ENCODE peak calls at places on chromosomes 12 and 14, in six cellular contexts. One of them, this sample, is unnamed.

GRCh38 chr14:59869381-59870255 is 958 bp downstream of the RTN1 start:
- DNase-seq in WERI-Rb-1: no peak
- DNase-seq in fibroblast of pulmonary artery: no peak
- DNase-seq in stomach: no peak
- DNase-seq in lung: no peak
- DNase-seq in Panc1: no peak
- DNase-seq in this sample: no peak

GRCh38 chr12:122790393-122791075 is 16.2 kb downstream of the CCDC62 start:
- DNase-seq in WERI-Rb-1: no peak
- DNase-seq in fibroblast of pulmonary artery: no peak
- DNase-seq in stomach: no peak
- DNase-seq in lung: no peak
- DNase-seq in Panc1: no peak
- DNase-seq in this sample: no peak

GRCh38 chr14:70127186-70127585 is 61.6 kb downstream of the SLC8A3 start:
- DNase-seq in WERI-Rb-1: no peak
- DNase-seq in fibroblast of pulmonary artery: no peak
- DNase-seq in stomach: no peak
- DNase-seq in lung: no peak
- DNase-seq in Panc1: no peak
- DNase-seq in this sample: no peak

GRCh38 chr14:72196237-72196636 is 264.0 kb downstream of the RGS6 start:
- DNase-seq in WERI-Rb-1: no peak
- DNase-seq in fibroblast of pulmonary artery: no peak
- DNase-seq in stomach: no peak
- DNase-seq in lung: no peak
- DNase-seq in Panc1: no peak
- DNase-seq in this sample: no peak

GRCh38 chr12:59843260-59843843 is 247.5 kb downstream of the SLC16A7 start:
- DNase-seq in WERI-Rb-1: no peak
- DNase-seq in fibroblast of pulmonary artery: no peak
- DNase-seq in stomach: no peak
- DNase-seq in lung: no peak
- DNase-seq in Panc1: no peak
- DNase-seq in this sample: no peak

GRCh38 chr12:92537235-92537960 is 165.4 kb upstream of the PLEKHG7 start:
- DNase-seq in WERI-Rb-1: no peak
- DNase-seq in fibroblast of pulmonary artery: no peak
- DNase-seq in stomach: no peak
- DNase-seq in lung: no peak
- DNase-seq in Panc1: no peak
- DNase-seq in this sample: peak; percentile 58

GRCh38 chr12:122244565-122245371 is 18.9 kb upstream of the DIABLO start:
- DNase-seq in WERI-Rb-1: no peak
- DNase-seq in fibroblast of pulmonary artery: no peak
- DNase-seq in stomach: no peak
- DNase-seq in lung: no peak
- DNase-seq in Panc1: no peak
- DNase-seq in this sample: peak; percentile 32

GRCh38 chr14:36504805-36505192 is 15.2 kb downstream of the NKX2-1 start:
- DNase-seq in WERI-Rb-1: no peak
- DNase-seq in fibroblast of pulmonary artery: no peak
- DNase-seq in stomach: no peak
- DNase-seq in lung: no peak
- DNase-seq in Panc1: no peak
- DNase-seq in this sample: no peak

GRCh38 chr12:109162551-109162950 is 46.2 kb downstream of the ACACB start:
- DNase-seq in WERI-Rb-1: no peak
- DNase-seq in fibroblast of pulmonary artery: no peak
- DNase-seq in stomach: no peak
- DNase-seq in lung: no peak
- DNase-seq in Panc1: no peak
- DNase-seq in this sample: no peak

GRCh38 chr14:101972126-101972785 is 7.9 kb downstream of the DYNC1H1 start:
- DNase-seq in WERI-Rb-1: no peak
- DNase-seq in fibroblast of pulmonary artery: peak; percentile 99
- DNase-seq in stomach: peak; percentile 76
- DNase-seq in lung: peak; percentile 88
- DNase-seq in Panc1: peak; percentile 96
- DNase-seq in this sample: no peak

GRCh38 chr14:104703269-104703668 is 13.9 kb downstream of the INF2 start:
- DNase-seq in WERI-Rb-1: no peak
- DNase-seq in fibroblast of pulmonary artery: no peak
- DNase-seq in stomach: no peak
- DNase-seq in lung: no peak
- DNase-seq in Panc1: no peak
- DNase-seq in this sample: no peak

GRCh38 chr14:102917056-102917385 is 5.4 kb upstream of the AMN start:
- DNase-seq in WERI-Rb-1: no peak
- DNase-seq in fibroblast of pulmonary artery: no peak
- DNase-seq in stomach: no peak
- DNase-seq in lung: no peak
- DNase-seq in Panc1: no peak
- DNase-seq in this sample: no peak

GRCh38 chr12:27610380-27610779 is 85.9 kb upstream of the REP15 start:
- DNase-seq in WERI-Rb-1: no peak
- DNase-seq in fibroblast of pulmonary artery: peak; percentile 60
- DNase-seq in stomach: no peak
- DNase-seq in lung: no peak
- DNase-seq in Panc1: no peak
- DNase-seq in this sample: no peak

GRCh38 chr12:32332446-32332845 is 66.9 kb upstream of the FGD4 start:
- DNase-seq in WERI-Rb-1: no peak
- DNase-seq in fibroblast of pulmonary artery: no peak
- DNase-seq in stomach: no peak
- DNase-seq in lung: no peak
- DNase-seq in Panc1: no peak
- DNase-seq in this sample: no peak

GRCh38 chr12:130331146-130331545 is 6.5 kb upstream of the PIWIL1 start:
- DNase-seq in WERI-Rb-1: no peak
- DNase-seq in fibroblast of pulmonary artery: no peak
- DNase-seq in stomach: no peak
- DNase-seq in lung: no peak
- DNase-seq in Panc1: no peak
- DNase-seq in this sample: no peak

GRCh38 chr14:26204954-26205479 is 392.8 kb downstream of the NOVA1 start:
- DNase-seq in WERI-Rb-1: peak; percentile 5
- DNase-seq in fibroblast of pulmonary artery: peak; percentile 42
- DNase-seq in stomach: peak; percentile 25
- DNase-seq in lung: no peak
- DNase-seq in Panc1: no peak
- DNase-seq in this sample: no peak

GRCh38 chr12:76247026-76247688 is 101.1 kb downstream of the BBS10 start:
- DNase-seq in WERI-Rb-1: no peak
- DNase-seq in fibroblast of pulmonary artery: peak; percentile 60
- DNase-seq in stomach: no peak
- DNase-seq in lung: no peak
- DNase-seq in Panc1: no peak
- DNase-seq in this sample: no peak

GRCh38 chr12:89933911-89934310 is 225.3 kb upstream of the ATP2B1 start:
- DNase-seq in WERI-Rb-1: no peak
- DNase-seq in fibroblast of pulmonary artery: peak; percentile 33
- DNase-seq in stomach: no peak
- DNase-seq in lung: no peak
- DNase-seq in Panc1: no peak
- DNase-seq in this sample: no peak

GRCh38 chr12:85065816-85066482 is 29.8 kb downstream of the LRRIQ1 start:
- DNase-seq in WERI-Rb-1: no peak
- DNase-seq in fibroblast of pulmonary artery: no peak
- DNase-seq in stomach: no peak
- DNase-seq in lung: no peak
- DNase-seq in Panc1: no peak
- DNase-seq in this sample: no peak

GRCh38 chr14:49933128-49933527 is 40.2 kb downstream of the ARF6 start:
- DNase-seq in WERI-Rb-1: no peak
- DNase-seq in fibroblast of pulmonary artery: no peak
- DNase-seq in stomach: no peak
- DNase-seq in lung: no peak
- DNase-seq in Panc1: no peak
- DNase-seq in this sample: no peak

GRCh38 chr14:91354221-91354916 is 63.3 kb downstream of the CCDC88C start:
- DNase-seq in WERI-Rb-1: no peak
- DNase-seq in fibroblast of pulmonary artery: peak; percentile 34
- DNase-seq in stomach: no peak
- DNase-seq in lung: no peak
- DNase-seq in Panc1: no peak
- DNase-seq in this sample: no peak

GRCh38 chr12:87082756-87083155 is 826.6 kb upstream of the MGAT4C start:
- DNase-seq in WERI-Rb-1: no peak
- DNase-seq in fibroblast of pulmonary artery: peak; percentile 18
- DNase-seq in stomach: no peak
- DNase-seq in lung: no peak
- DNase-seq in Panc1: no peak
- DNase-seq in this sample: no peak

GRCh38 chr12:90366286-90366685 is 588.7 kb downstream of the CCER1 start:
- DNase-seq in WERI-Rb-1: no peak
- DNase-seq in fibroblast of pulmonary artery: peak; percentile 80
- DNase-seq in stomach: no peak
- DNase-seq in lung: no peak
- DNase-seq in Panc1: no peak
- DNase-seq in this sample: no peak

GRCh38 chr12:114694436-114695304 is 10.7 kb upstream of the TBX3 start:
- DNase-seq in WERI-Rb-1: no peak
- DNase-seq in fibroblast of pulmonary artery: no peak
- DNase-seq in stomach: no peak
- DNase-seq in lung: no peak
- DNase-seq in Panc1: no peak
- DNase-seq in this sample: no peak
- H3K4me3 ChIP-seq in WERI-Rb-1: no peak overlapping the region
- H3K4me3 ChIP-seq in fibroblast of pulmonary artery: no peak overlapping the region
- H3K4me3 ChIP-seq in stomach: no peak overlapping the region
- H3K4me3 ChIP-seq in lung: no peak overlapping the region
- H3K4me3 ChIP-seq in Panc1: no peak overlapping the region
- H3K4me3 ChIP-seq in this sample: no peak overlapping the region

GRCh38 chr14:80865565-80865964 is 76.0 kb downstream of the CEP128 start:
- DNase-seq in WERI-Rb-1: no peak
- DNase-seq in fibroblast of pulmonary artery: no peak
- DNase-seq in stomach: no peak
- DNase-seq in lung: no peak
- DNase-seq in Panc1: no peak
- DNase-seq in this sample: no peak

GRCh38 chr14:80867798-80868197 is 73.7 kb downstream of the CEP128 start:
- DNase-seq in WERI-Rb-1: no peak
- DNase-seq in fibroblast of pulmonary artery: no peak
- DNase-seq in stomach: no peak
- DNase-seq in lung: no peak
- DNase-seq in Panc1: no peak
- DNase-seq in this sample: no peak

GRCh38 chr14:80867091-80867490 is 74.4 kb downstream of the CEP128 start:
- DNase-seq in WERI-Rb-1: no peak
- DNase-seq in fibroblast of pulmonary artery: no peak
- DNase-seq in stomach: no peak
- DNase-seq in lung: no peak
- DNase-seq in Panc1: no peak
- DNase-seq in this sample: no peak

GRCh38 chr14:80862983-80863382 is 78.6 kb downstream of the CEP128 start:
- DNase-seq in WERI-Rb-1: no peak
- DNase-seq in fibroblast of pulmonary artery: peak; percentile 8
- DNase-seq in stomach: no peak
- DNase-seq in lung: no peak
- DNase-seq in Panc1: no peak
- DNase-seq in this sample: no peak
- TF ChIP-seq CTCF in WERI-Rb-1: no peak
- TF ChIP-seq CTCF in fibroblast of pulmonary artery: peak; percentile 42
- TF ChIP-seq CTCF in stomach: no peak
- TF ChIP-seq CTCF in lung: no peak
- TF ChIP-seq CTCF in Panc1: peak; percentile 11
- TF ChIP-seq CTCF in this sample: no peak

GRCh38 chr12:100953677-100954076 is 159.1 kb downstream of the ANO4 start:
- DNase-seq in WERI-Rb-1: no peak
- DNase-seq in fibroblast of pulmonary artery: no peak
- DNase-seq in stomach: no peak
- DNase-seq in lung: no peak
- DNase-seq in Panc1: no peak
- DNase-seq in this sample: no peak
- H3K4me3 ChIP-seq in WERI-Rb-1: no peak overlapping the region
- H3K4me3 ChIP-seq in fibroblast of pulmonary artery: no peak overlapping the region
- H3K4me3 ChIP-seq in stomach: no peak overlapping the region
- H3K4me3 ChIP-seq in lung: no peak overlapping the region
- H3K4me3 ChIP-seq in Panc1: no peak overlapping the region
- H3K4me3 ChIP-seq in this sample: no peak overlapping the region

DNA sequence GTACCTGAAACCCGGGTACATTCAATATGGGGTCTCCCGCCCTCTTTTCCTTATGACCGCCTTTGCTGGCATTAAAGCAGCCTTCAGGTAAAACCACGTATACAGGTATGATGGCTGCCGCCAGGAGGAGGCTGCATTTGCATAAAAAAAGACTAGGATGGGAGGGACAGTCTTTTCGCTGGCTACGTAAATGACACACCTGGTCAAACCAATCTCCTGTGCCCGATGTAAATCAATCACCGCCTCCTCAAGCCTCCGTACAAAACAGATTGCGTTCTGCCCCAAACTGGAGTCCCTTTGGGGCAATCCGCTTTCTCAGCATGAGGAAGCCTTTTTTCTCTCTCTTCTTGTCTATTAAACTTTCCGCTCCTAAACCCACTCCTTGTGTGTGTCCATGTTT is 8.1 kb upstream of the ALDH1L2 start:
- DNase-seq in WERI-Rb-1: no peak
- DNase-seq in fibroblast of pulmonary artery: no peak
- DNase-seq in stomach: no peak
- DNase-seq in lung: no peak
- DNase-seq in Panc1: no peak
- DNase-seq in this sample: no peak
- TF ChIP-seq CTCF in WERI-Rb-1: no peak
- TF ChIP-seq CTCF in fibroblast of pulmonary artery: no peak
- TF ChIP-seq CTCF in stomach: no peak
- TF ChIP-seq CTCF in lung: no peak
- TF ChIP-seq CTCF in Panc1: no peak
- TF ChIP-seq CTCF in this sample: no peak

GRCh38 chr14:68284333-68284732 is 464.8 kb downstream of the RAD51B start:
- DNase-seq in WERI-Rb-1: no peak
- DNase-seq in fibroblast of pulmonary artery: peak; percentile 83
- DNase-seq in stomach: no peak
- DNase-seq in lung: no peak
- DNase-seq in Panc1: no peak
- DNase-seq in this sample: peak; percentile 33

GRCh38 chr14:68282479-68283377 is 463.1 kb downstream of the RAD51B start:
- DNase-seq in WERI-Rb-1: peak; percentile 16
- DNase-seq in fibroblast of pulmonary artery: no peak
- DNase-seq in stomach: no peak
- DNase-seq in lung: no peak
- DNase-seq in Panc1: no peak
- DNase-seq in this sample: peak; percentile 89

GRCh38 chr14:68284834-68285233 is 465.3 kb downstream of the RAD51B start:
- DNase-seq in WERI-Rb-1: no peak
- DNase-seq in fibroblast of pulmonary artery: no peak
- DNase-seq in stomach: no peak
- DNase-seq in lung: no peak
- DNase-seq in Panc1: no peak
- DNase-seq in this sample: peak; percentile 83

GRCh38 chr14:68285421-68286179 is 466.0 kb downstream of the RAD51B start:
- DNase-seq in WERI-Rb-1: no peak
- DNase-seq in fibroblast of pulmonary artery: no peak
- DNase-seq in stomach: no peak
- DNase-seq in lung: no peak
- DNase-seq in Panc1: no peak
- DNase-seq in this sample: peak; percentile 91

GRCh38 chr14:68283378-68284123 is 464.0 kb downstream of the RAD51B start:
- DNase-seq in WERI-Rb-1: no peak
- DNase-seq in fibroblast of pulmonary artery: no peak
- DNase-seq in stomach: no peak
- DNase-seq in lung: no peak
- DNase-seq in Panc1: no peak
- DNase-seq in this sample: peak; percentile 97
- H3K4me3 ChIP-seq in WERI-Rb-1: no peak overlapping the region
- H3K4me3 ChIP-seq in fibroblast of pulmonary artery: no peak overlapping the region
- H3K4me3 ChIP-seq in stomach: no peak overlapping the region
- H3K4me3 ChIP-seq in lung: no peak overlapping the region
- H3K4me3 ChIP-seq in Panc1: no peak overlapping the region
- H3K4me3 ChIP-seq in this sample: peak overlapping the region; percentile 4